ENCODE peak calls at places on chromosome 6, in ten cellular contexts. S, W, X, V, E, I, T, U, H and P are unnamed samples.

GRCh38 chr6:16276991-16277981 is 38.9 kb downstream of the GMPR start:
- DNase-seq in I (peak), W (peak), E (no peak), T (peak), U (peak), X (peak), S (no peak), V (peak), H (no peak), P (peak)

GRCh38 chr6:116557863-116558262 is 4.3 kb downstream of the CALHM4 start:
- DNase-seq in U (peak), W (peak), I (peak), T (no peak), S (no peak), V (no peak), H (no peak), X (peak), E (no peak), P (peak)

GRCh38 chr6:31730631-31731086 is 1.6 kb upstream of the DDAH2 start:
- DNase-seq in T (no peak), E (no peak), S (no peak), U (no peak), X (no peak), H (no peak), V (no peak), I (no peak), W (no peak), P (no peak)

GRCh38 chr6:131807644-131808459 is at the start of gene ENPP1:
- DNase-seq in W (no peak), X (no peak), S (peak), E (peak), H (peak), U (no peak), I (peak), V (peak), T (peak), P (peak)

GRCh38 chr6:106444777-106445507 is 84.4 kb downstream of the CRYBG1 start:
- DNase-seq in I (peak), E (no peak), V (peak), S (peak), H (no peak), W (peak), X (peak), U (no peak), T (peak), P (peak)

GRCh38 chr6:11772109-11772830 is 6.3 kb downstream of the ADTRP start:
- DNase-seq in I (peak), V (no peak), T (peak), W (peak), X (no peak), S (no peak), E (no peak), U (peak), H (no peak), P (peak)

GRCh38 chr6:105259912-105260889 is 80.4 kb upstream of the POPDC3 start:
- DNase-seq in S (no peak), T (no peak), E (no peak), U (no peak), X (no peak), W (no peak), I (peak), H (no peak), V (no peak), P (no peak)

GRCh38 chr6:6751615-6752014 is 163.1 kb downstream of the LY86 start:
- DNase-seq in E (peak), X (no peak), T (no peak), V (no peak), S (no peak), I (no peak), W (no peak), H (peak), U (no peak), P (no peak)

GRCh38 chr6:26269406-26270120 is 95.4 kb upstream of the BTN3A2 start:
- DNase-seq in W (no peak), V (no peak), S (no peak), E (no peak), T (no peak), X (no peak), U (no peak), I (no peak), H (no peak), P (peak)

GRCh38 chr6:170358496-170358895 is 51.9 kb downstream of the FAM120B start:
- DNase-seq in V (no peak), U (no peak), X (no peak), S (no peak), T (no peak), H (no peak), E (no peak), W (no peak), I (no peak), P (no peak)

GRCh38 chr6:128725271-128726233 is 157.4 kb upstream of the LAMA2 start:
- DNase-seq in S (peak), I (peak), W (peak), U (peak), X (peak), E (no peak), H (no peak), V (peak), T (peak), P (peak)

GRCh38 chr6:166228839-166229528 is 61.3 kb upstream of the TBXT start:
- DNase-seq in E (no peak), I (no peak), T (no peak), V (peak), X (no peak), U (no peak), H (no peak), W (no peak), S (no peak), P (no peak)

GRCh38 chr6:29112135-29112534 is 4.3 kb downstream of the OR2J3 start:
- DNase-seq in I (no peak), S (no peak), V (no peak), U (no peak), X (no peak), H (no peak), T (no peak), W (no peak), E (no peak), P (peak)

GRCh38 chr6:169289671-169290408 is 36.2 kb upstream of the THBS2 start:
- DNase-seq in S (no peak), E (no peak), I (no peak), U (peak), X (no peak), W (peak), V (no peak), H (no peak), T (no peak), P (no peak)

GRCh38 chr6:27591660-27592059 is 118.8 kb upstream of the ZNF184 start:
- DNase-seq in V (peak), U (no peak), X (no peak), E (no peak), H (no peak), S (no peak), T (peak), I (peak), W (no peak), P (peak)

GRCh38 chr6:74731204-74731603 is 474.6 kb downstream of the COL12A1 start:
- DNase-seq in X (no peak), T (no peak), W (no peak), H (no peak), E (no peak), I (peak), S (no peak), U (peak), V (no peak), P (peak)

GRCh38 chr6:13929196-13929595 is 4.4 kb downstream of the RNF182 start:
- DNase-seq in S (no peak), V (no peak), H (no peak), I (no peak), W (no peak), T (no peak), E (no peak), U (no peak), X (no peak), P (no peak)

GRCh38 chr6:24431045-24431451 is 28.3 kb downstream of the MRS2 start:
- DNase-seq in X (no peak), H (no peak), I (peak), E (no peak), T (peak), V (no peak), S (peak), W (peak), U (no peak), P (peak)

GRCh38 chr6:157813191-157813590 is 9.9 kb upstream of the SNX9 start:
- DNase-seq in S (no peak), V (no peak), I (no peak), X (no peak), W (no peak), H (no peak), E (no peak), T (no peak), U (no peak), P (no peak)

GRCh38 chr6:163651910-163652309 is 237.4 kb downstream of the QKI start:
- DNase-seq in T (no peak), H (no peak), V (no peak), I (no peak), E (no peak), U (peak), W (no peak), X (no peak), S (no peak), P (no peak)

GRCh38 chr6:111482236-111482958 is 621 bp downstream of the REV3L start:
- DNase-seq in H (peak), X (no peak), W (no peak), I (peak), V (peak), S (no peak), U (no peak), T (peak), E (peak), P (peak)

GRCh38 chr6:116648161-116648560 is 20.4 kb downstream of the ZUP1 start:
- DNase-seq in I (peak), W (no peak), X (peak), T (no peak), H (no peak), S (no peak), E (no peak), U (no peak), V (no peak), P (no peak)

GRCh38 chr6:158662607-158663464 is 13.0 kb downstream of the SYTL3 start:
- DNase-seq in V (peak), H (no peak), W (peak), E (no peak), S (no peak), X (no peak), I (no peak), U (no peak), T (no peak), P (no peak)

GRCh38 chr6:108114861-108115597 is 40.5 kb upstream of the OSTM1 start:
- DNase-seq in U (peak), W (no peak), T (peak), H (no peak), S (no peak), I (peak), X (peak), V (peak), E (no peak), P (peak)

GRCh38 chr6:90109141-90109540 is 187.5 kb downstream of the BACH2 start:
- DNase-seq in U (no peak), W (no peak), I (no peak), E (no peak), T (no peak), X (no peak), S (no peak), V (no peak), H (no peak), P (no peak)

GRCh38 chr6:107360476-107360875 is 98.9 kb downstream of the PDSS2 start:
- DNase-seq in E (no peak), H (no peak), I (no peak), S (no peak), W (no peak), X (no peak), V (no peak), U (peak), T (no peak), P (no peak)

GRCh38 chr6:66751630-66752029 is 1044.6 kb upstream of the EYS start:
- DNase-seq in I (no peak), S (no peak), U (no peak), T (no peak), X (no peak), W (no peak), H (no peak), E (no peak), V (no peak), P (no peak)

GRCh38 chr6:27795697-27796494 is 116.3 kb downstream of the OR2B2 start:
- DNase-seq in X (peak), S (no peak), H (no peak), V (peak), U (peak), E (no peak), W (peak), I (peak), T (peak), P (peak)

GRCh38 chr6:157045831-157046454 is 268.8 kb downstream of the ARID1B start:
- DNase-seq in W (no peak), X (peak), U (no peak), E (no peak), I (peak), H (no peak), V (no peak), T (peak), S (no peak), P (peak)

GRCh38 chr6:34484899-34485298 is 19.0 kb downstream of the PACSIN1 start:
- DNase-seq in U (no peak), W (no peak), I (no peak), H (peak), X (no peak), E (peak), V (no peak), S (no peak), T (no peak), P (peak)

GRCh38 chr6:48641544-48641943 is 530.5 kb upstream of the PTCHD4 start:
- DNase-seq in E (no peak), I (no peak), H (no peak), W (peak), S (no peak), U (no peak), V (no peak), X (no peak), T (no peak), P (peak)

GRCh38 chr6:26232950-26233607 is 131.9 kb upstream of the BTN3A2 start:
- DNase-seq in I (peak), U (no peak), S (no peak), X (no peak), W (no peak), T (no peak), V (no peak), E (peak), H (no peak), P (peak)

GRCh38 chr6:161866570-161866969 is 592.7 kb upstream of the AGPAT4 start:
- DNase-seq in U (no peak), I (no peak), S (no peak), E (no peak), W (no peak), X (no peak), T (no peak), H (no peak), V (no peak), P (no peak)